ENCODE peak calls at places on chromosomes 6 and 20, in eight cellular contexts. B is SK-N-SH, O is WTC11, G is HepG2, M is endothelial cell of umbilical vein, V is HCT116, I is A549, Q is NB4. E is an unnamed sample.

GRCh38 chr6:166307082-166307980 is 861 bp downstream of the PRR18 start:
- DNase-seq in I (no peak), B (peak), V (no peak), G (no peak), Q (no peak), M (no peak), O (peak), E (no peak)

GRCh38 chr6:33367009-33367714 is 24.5 kb upstream of the KIFC1 start:
- DNase-seq in O (no peak), G (no peak), I (no peak), M (no peak), V (no peak), B (no peak), Q (no peak), E (no peak)

GRCh38 chr6:154241570-154241969 is 115.0 kb downstream of the IPCEF1 start:
- DNase-seq in M (no peak), B (no peak), V (no peak), G (no peak), O (no peak), I (no peak), Q (no peak), E (no peak)

GRCh38 chr6:136782021-136782770 is 10.1 kb downstream of the MAP3K5 start:
- DNase-seq in G (no peak), V (no peak), Q (peak), O (no peak), M (peak), I (no peak), B (no peak), E (no peak)

GRCh38 chr20:61295726-61296628 is 43.9 kb downstream of the CDH4 start:
- DNase-seq in I (no peak), G (no peak), M (no peak), Q (no peak), V (no peak), O (no peak), B (peak), E (no peak)

GRCh38 chr6:145206247-145206907 is 528.9 kb downstream of the EPM2A start:
- DNase-seq in V (no peak), Q (no peak), O (no peak), I (no peak), B (peak), M (no peak), G (no peak), E (no peak)

GRCh38 chr6:129350278-129350677 is 359.7 kb downstream of the ARHGAP18 start:
- DNase-seq in O (no peak), V (no peak), Q (no peak), B (no peak), I (no peak), M (no peak), G (peak), E (no peak)

GRCh38 chr6:1864496-1864895 is 254.8 kb downstream of the FOXC1 start:
- DNase-seq in I (no peak), V (no peak), B (no peak), M (no peak), G (peak), O (no peak), Q (no peak), E (no peak)

GRCh38 chr20:60249436-60249835 is 291.2 kb downstream of the CDH26 start:
- DNase-seq in V (no peak), M (no peak), B (no peak), O (no peak), Q (no peak), G (no peak), I (peak), E (no peak)

GRCh38 chr6:96898241-96898851 is 655 bp upstream of the NDUFAF4 start:
- DNase-seq in G (no peak), I (no peak), M (peak), V (no peak), O (no peak), Q (peak), B (peak), E (no peak)

GRCh38 chr6:43644940-43645612 is at the start of gene RSPH9:
- DNase-seq in O (peak), Q (no peak), B (peak), I (no peak), M (peak), G (no peak), V (no peak), E (no peak)

GRCh38 chr20:650954-651353 is 2.0 kb downstream of the SRXN1 start:
- DNase-seq in Q (peak), M (no peak), G (no peak), I (no peak), B (no peak), O (no peak), V (no peak), E (no peak)

GRCh38 chr20:18377896-18378481 is 88.8 kb downstream of the DZANK1 start:
- DNase-seq in V (no peak), O (no peak), G (no peak), Q (no peak), M (no peak), I (no peak), B (no peak), E (no peak)

DNA sequence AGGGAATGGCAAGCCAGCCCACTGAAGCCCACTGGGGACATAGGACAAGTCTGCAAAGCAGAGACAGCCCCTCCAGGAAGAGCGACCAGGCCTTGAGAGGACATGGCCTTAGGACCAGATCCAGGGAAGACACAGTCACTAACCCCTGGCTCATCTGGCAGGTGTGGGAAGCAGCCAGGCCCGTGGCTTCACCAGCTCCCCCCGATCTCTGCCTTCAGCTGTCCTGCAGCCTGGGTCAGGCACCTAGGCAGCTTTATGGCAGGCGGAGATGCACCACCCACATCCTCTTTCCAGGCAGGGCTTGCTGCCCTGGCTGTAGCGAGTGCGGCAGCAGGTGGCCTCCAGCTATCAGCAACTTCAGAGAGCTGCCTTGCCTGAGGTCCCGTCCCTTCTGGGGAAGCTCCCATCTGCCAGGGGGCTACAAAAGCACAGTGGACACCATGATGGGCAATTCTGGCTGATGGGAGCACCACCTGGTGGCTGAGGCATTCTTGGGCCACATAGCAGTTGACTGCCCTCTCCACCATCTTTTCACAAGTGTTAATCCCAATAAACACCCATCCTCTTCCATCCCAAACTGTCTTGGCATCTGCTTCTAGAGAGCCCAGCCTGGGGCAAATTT is 85.8 kb downstream of the DZANK1 start:
- DNase-seq in I (no peak), O (peak), V (no peak), Q (no peak), M (no peak), G (no peak), B (no peak), E (no peak)
- TF ChIP-seq MAX in I (no peak), O (no peak), V (no peak), Q (no peak), M (no peak), G (no peak), B (no peak), E (no peak)

DNA sequence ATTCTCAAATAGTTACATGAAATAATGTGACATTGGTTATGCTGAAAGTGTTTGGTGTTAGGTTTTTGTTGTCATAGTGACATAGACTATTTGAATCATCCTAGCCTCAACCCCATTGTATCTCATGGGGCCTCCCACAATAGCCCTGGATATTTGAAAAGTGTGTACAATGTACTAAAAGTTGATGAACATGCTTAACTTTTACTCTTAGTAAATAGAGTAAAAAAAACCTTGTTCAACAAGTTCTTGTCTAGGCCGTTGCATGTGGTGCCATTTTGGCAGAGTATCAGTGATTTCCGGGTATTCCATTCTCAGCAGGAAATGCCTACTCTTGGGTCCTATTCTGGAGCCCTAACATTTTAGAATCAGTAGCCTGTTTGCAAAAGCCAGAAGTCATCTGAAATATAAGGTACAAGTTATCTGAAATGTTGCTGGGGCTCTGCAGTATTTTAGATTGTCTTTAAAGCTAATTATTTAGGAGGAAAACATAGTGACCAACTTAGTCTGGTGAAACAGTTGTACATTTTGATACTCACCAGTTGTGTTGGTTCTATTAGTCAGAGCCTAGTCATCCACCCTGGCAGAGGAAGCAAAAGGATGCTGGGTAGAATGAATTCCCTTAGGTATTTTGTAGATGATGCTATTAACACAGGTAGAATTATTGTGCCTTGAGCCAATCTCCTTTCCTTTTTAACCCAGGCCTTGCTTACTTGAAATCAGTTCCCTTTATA is 82.8 kb downstream of the RTN4IP1 start:
- DNase-seq in G (peak), O (no peak), Q (peak), I (peak), V (peak), M (no peak), B (no peak), E (no peak)
- TF ChIP-seq MAX in G (no peak), O (no peak), Q (no peak), I (no peak), V (peak), M (no peak), B (peak), E (no peak)

GRCh38 chr6:146433881-146434741 is 109.5 kb upstream of the RAB32 start:
- DNase-seq in O (peak), G (no peak), I (no peak), M (no peak), B (peak), Q (no peak), V (no peak), E (no peak)
- TF ChIP-seq MAX in O (peak), G (no peak), I (no peak), M (no peak), B (no peak), Q (no peak), V (no peak), E (no peak)

DNA sequence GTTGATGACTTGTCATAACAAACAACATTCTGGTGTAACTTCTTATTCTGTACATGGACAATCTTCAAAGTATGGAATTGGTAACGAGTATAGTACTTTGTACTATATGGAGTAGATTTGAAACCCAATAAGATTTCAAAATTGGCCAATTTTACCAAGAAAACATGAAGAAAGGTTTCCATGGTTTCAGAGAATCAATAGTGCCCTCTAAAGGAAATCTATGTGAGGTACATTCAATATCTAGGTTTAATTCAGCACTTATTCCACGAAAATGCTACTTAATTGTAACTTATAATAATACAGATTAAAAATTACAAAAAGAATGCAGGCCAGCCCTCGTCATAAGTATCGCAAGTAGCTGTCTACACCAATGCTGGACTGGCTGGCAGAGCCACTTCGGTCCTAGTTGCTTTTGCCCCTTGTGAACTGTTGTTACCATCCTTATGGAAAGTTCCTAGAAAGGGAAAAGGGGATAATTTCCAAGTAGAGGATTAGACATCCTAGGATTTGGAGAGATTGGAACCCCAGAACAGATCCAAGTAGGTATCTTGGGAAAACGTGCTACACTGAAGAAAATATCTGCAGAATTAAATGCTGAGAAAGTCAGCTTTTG is 70.9 kb downstream of the LCA5 start:
- DNase-seq in I (peak), V (peak), G (no peak), Q (peak), B (peak), M (peak), O (no peak), E (no peak)
- TF ChIP-seq MAX in I (no peak), V (no peak), G (no peak), Q (no peak), B (no peak), M (no peak), O (no peak), E (no peak)

DNA sequence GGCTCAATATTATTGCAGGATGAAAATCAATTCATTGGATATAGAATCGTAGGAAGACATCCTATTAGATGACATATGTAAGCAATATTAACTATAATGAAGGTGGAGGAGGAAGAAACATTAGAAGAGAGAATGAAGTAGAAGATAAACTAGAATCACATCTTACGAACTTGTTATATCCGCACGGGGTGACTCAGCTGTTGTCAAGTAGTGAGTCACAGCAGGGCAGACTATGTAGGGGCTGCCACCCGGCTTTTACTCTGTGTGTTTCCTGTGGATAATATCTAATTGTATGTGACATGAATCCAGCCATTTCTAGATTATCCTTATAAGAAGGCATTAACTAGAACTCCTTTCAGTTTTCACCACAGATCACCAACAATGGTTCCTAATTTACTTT is 520.2 kb downstream of the DOK5 start:
- DNase-seq in B (no peak), I (no peak), G (no peak), M (no peak), O (no peak), Q (no peak), V (no peak), E (no peak)
- TF ChIP-seq MAX in B (no peak), I (no peak), G (no peak), M (no peak), O (no peak), Q (no peak), V (no peak), E (no peak)

GRCh38 chr6:105170066-105170465 is 9.7 kb downstream of the POPDC3 start:
- DNase-seq in I (no peak), M (no peak), G (no peak), Q (no peak), B (no peak), V (no peak), O (no peak), E (no peak)
- TF ChIP-seq MAX in I (no peak), M (no peak), G (no peak), Q (no peak), B (no peak), V (no peak), O (no peak), E (no peak)

DNA sequence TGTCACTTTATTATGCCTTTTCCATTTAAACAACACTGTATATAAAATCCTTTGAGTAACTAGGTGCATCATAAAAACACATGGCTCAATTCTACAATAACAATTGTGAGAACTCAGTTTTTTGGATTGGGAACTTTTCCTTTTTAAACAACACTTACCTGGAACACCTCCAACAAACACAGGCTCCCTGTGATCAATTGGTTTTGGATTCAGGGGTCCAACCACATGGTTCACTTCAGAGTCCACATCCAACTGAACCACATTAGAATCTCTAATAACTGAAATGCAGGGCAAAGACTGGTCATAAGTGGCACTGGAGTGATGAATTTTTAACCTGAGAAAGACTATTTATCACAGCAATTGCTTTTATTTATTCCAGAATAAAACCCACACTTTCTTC is 26.5 kb downstream of the FAM229B start:
- DNase-seq in Q (no peak), M (no peak), O (no peak), B (no peak), I (no peak), G (no peak), V (no peak), E (no peak)
- TF ChIP-seq MAX in Q (no peak), M (no peak), O (no peak), B (no peak), I (no peak), G (no peak), V (no peak), E (no peak)

DNA sequence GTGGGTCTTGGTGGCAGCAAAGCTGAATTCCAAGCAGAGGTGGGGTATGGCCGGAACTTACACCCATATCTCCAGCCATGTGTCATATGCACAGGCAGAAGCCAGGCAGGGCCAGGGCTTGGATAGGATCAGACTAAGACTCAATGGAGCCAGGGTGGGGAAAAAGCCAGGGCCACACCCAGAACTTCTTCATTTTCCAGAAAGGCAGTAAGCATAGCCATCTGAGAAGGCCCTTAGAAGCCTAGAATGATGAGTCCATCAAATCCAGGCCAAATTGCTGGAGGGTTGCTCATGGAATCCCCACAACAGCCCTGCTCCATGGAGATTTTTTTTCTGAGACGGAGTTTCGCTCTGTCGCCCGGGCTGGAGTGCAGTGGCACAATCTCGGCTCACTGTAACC is 116.2 kb upstream of the SRSF6 start:
- DNase-seq in G (no peak), Q (no peak), M (no peak), I (no peak), O (no peak), B (no peak), V (no peak), E (no peak)
- TF ChIP-seq MAX in G (no peak), Q (no peak), M (no peak), I (no peak), O (no peak), B (no peak), V (no peak), E (no peak)